ENCODE peak calls at places on chromosomes 4 and X, in nine cellular contexts. D is MM.1S; T is neural progenitor cell; M is transverse colon; J is Karpas-422; A is heart right ventricle; Q is CD8-positive, alpha-beta memory T cell; V is HepG2; K is right cardiac atrium. N is an unnamed sample.

GRCh38 chr4:1950369-1950768 is 58.4 kb downstream of the NELFA start:
- DNase-seq in T (no peak), Q (no peak), A (no peak), J (no peak), M (no peak), K (no peak), V (no peak), D (no peak), N (no peak)

GRCh38 chrX:118199997-118200396 is 83.4 kb upstream of the KLHL13 start:
- DNase-seq in J (no peak), M (no peak), V (no peak), A (no peak), T (no peak), D (no peak), Q (no peak), K (no peak), N (no peak)

GRCh38 chrX:104166735-104167436 is 633 bp downstream of the FAM199X start:
- DNase-seq in T (no peak), D (no peak), J (no peak), V (no peak), A (no peak), Q (no peak), M (no peak), K (no peak), N (peak; percentile 82)

GRCh38 chrX:65591206-65591605 is 56.6 kb upstream of the LAS1L start:
- DNase-seq in M (no peak), V (no peak), D (no peak), Q (no peak), J (no peak), T (no peak), A (no peak), K (no peak), N (no peak)

GRCh38 chr4:105471566-105472176 is 2.2 kb downstream of the PPA2 start:
- DNase-seq in A (no peak), M (peak; percentile 78), K (peak; percentile 43), J (peak; percentile 88), V (peak; percentile 75), D (peak; percentile 81), Q (peak; percentile 80), T (peak; percentile 80), N (peak; percentile 90)

GRCh38 chrX:20451936-20452335 is 185.2 kb upstream of the RPS6KA3 start:
- DNase-seq in J (no peak), D (no peak), A (no peak), T (no peak), K (no peak), V (no peak), M (no peak), Q (no peak), N (no peak)

GRCh38 chr4:86741841-86742240 is 107.3 kb downstream of the SLC10A6 start:
- DNase-seq in M (no peak), A (no peak), Q (no peak), V (no peak), T (no peak), K (no peak), D (no peak), J (no peak), N (no peak)

GRCh38 chr4:121448231-121448630 is 67.4 kb upstream of the QRFPR start:
- DNase-seq in K (no peak), D (no peak), M (peak; percentile 79), T (no peak), J (no peak), V (peak; percentile 37), A (no peak), Q (no peak), N (no peak)

GRCh38 chr4:180726611-180727010 is 1516.6 kb upstream of the TENM3 start:
- DNase-seq in M (no peak), V (no peak), T (no peak), Q (no peak), D (no peak), A (no peak), J (no peak), K (no peak), N (no peak)

GRCh38 chrX:65196758-65197371 is 220.6 kb upstream of the ZC4H2 start:
- DNase-seq in M (peak; percentile 84), T (peak; percentile 82), A (no peak), D (no peak), J (no peak), K (peak; percentile 36), V (peak; percentile 79), Q (no peak), N (no peak)

GRCh38 chrX:10797493-10797892 is 177.1 kb upstream of the MID1 start:
- DNase-seq in D (no peak), V (no peak), T (no peak), Q (no peak), K (no peak), A (no peak), J (no peak), M (no peak), N (no peak)

GRCh38 chr4:130851932-130852331 is 1756.0 kb downstream of the C4orf33 start:
- DNase-seq in Q (no peak), K (peak; percentile 40), J (no peak), A (no peak), M (no peak), V (no peak), D (no peak), T (no peak), N (no peak)

GRCh38 chr4:8639021-8639420 is 46.5 kb downstream of the CPZ start:
- DNase-seq in T (no peak), J (no peak), V (no peak), M (no peak), D (no peak), K (no peak), A (no peak), Q (peak; percentile 31), N (no peak)

GRCh38 chr4:54484361-54484760 is 173.4 kb upstream of the KIT start:
- DNase-seq in V (no peak), A (no peak), J (no peak), T (no peak), M (no peak), K (no peak), Q (no peak), D (no peak), N (no peak)

GRCh38 chr4:1193206-1194027 is 21.0 kb upstream of the SPON2 start:
- DNase-seq in T (no peak), M (no peak), D (no peak), K (peak; percentile 55), V (no peak), Q (no peak), J (no peak), A (peak; percentile 21), N (peak; percentile 92)

GRCh38 chr4:48594185-48594584 is 104.1 kb downstream of the ZAR1 start:
- DNase-seq in D (no peak), T (peak; percentile 80), K (no peak), V (no peak), A (peak; percentile 10), M (no peak), J (no peak), Q (no peak), N (no peak)

GRCh38 chr4:98604723-98605122 is 53.7 kb downstream of the TSPAN5 start:
- DNase-seq in Q (no peak), T (no peak), K (no peak), M (no peak), A (no peak), D (no peak), J (no peak), V (no peak), N (no peak)
- H3K27ac ChIP-seq in Q (no peak overlapping the region), T (no peak overlapping the region), K (no peak overlapping the region), M (no peak overlapping the region), A (no peak overlapping the region), D (no peak overlapping the region), J (no peak overlapping the region), V (no peak overlapping the region), N (peak overlapping the region; percentile 77)

GRCh38 chrX:119398587-119398973 is 556 bp upstream of the SLC25A43 start:
- DNase-seq in K (no peak), J (no peak), A (no peak), V (peak; percentile 7), M (peak; percentile 38), T (no peak), Q (no peak), D (no peak), N (peak; percentile 80)

GRCh38 chrX:119399772-119400101 is 601 bp downstream of the SLC25A43 start:
- DNase-seq in Q (no peak), M (no peak), K (no peak), V (no peak), J (no peak), A (no peak), T (peak; percentile 33), D (no peak), N (peak; percentile 90)

GRCh38 chrX:119402588-119402987 is 3.5 kb downstream of the SLC25A43 start:
- DNase-seq in D (no peak), M (no peak), T (no peak), J (no peak), K (no peak), V (no peak), Q (no peak), A (no peak), N (no peak)

GRCh38 chrX:119401569-119401968 is 2.4 kb downstream of the SLC25A43 start:
- DNase-seq in M (no peak), K (no peak), A (no peak), J (no peak), Q (no peak), T (no peak), D (no peak), V (no peak), N (no peak)

GRCh38 chrX:119398974-119399771 is at the start of gene SLC25A43:
- DNase-seq in Q (peak; percentile 51), K (peak; percentile 74), A (peak; percentile 44), T (peak; percentile 55), J (peak; percentile 57), M (peak; percentile 57), D (peak; percentile 42), V (no peak), N (peak; percentile 93)
- H3K27ac ChIP-seq in Q (peak within 1 kb of the TSS; percentile 43), K (peak within 1 kb of the TSS; percentile 76), A (peak within 1 kb of the TSS; percentile 65), T (no peak within 1 kb of the TSS), J (no peak within 1 kb of the TSS), M (peak within 1 kb of the TSS; percentile 94), D (no peak within 1 kb of the TSS), V (peak within 1 kb of the TSS; percentile 65), N (peak within 1 kb of the TSS; percentile 33)

DNA sequence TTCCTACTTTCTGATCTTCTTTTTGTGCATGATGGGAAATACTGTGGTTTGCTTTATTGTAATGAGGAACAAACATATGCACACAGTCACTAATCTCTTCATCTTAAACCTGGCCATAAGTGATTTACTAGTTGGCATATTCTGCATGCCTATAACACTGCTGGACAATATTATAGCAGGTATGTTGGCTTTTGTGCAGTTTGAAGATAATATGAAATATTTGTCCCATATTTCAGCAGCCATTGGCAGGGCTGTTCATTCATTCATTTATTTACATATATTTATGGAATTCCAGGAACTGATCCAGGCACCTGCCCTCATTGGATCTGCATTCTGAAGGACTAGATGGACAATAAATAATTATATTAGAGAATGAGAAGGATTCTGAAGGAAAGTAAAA is 96.9 kb downstream of the NPFFR2 start:
- DNase-seq in D (no peak), J (no peak), A (no peak), T (no peak), M (no peak), V (no peak), K (no peak), Q (no peak), N (no peak)
- H3K27ac ChIP-seq in D (no peak overlapping the region), J (no peak overlapping the region), A (no peak overlapping the region), T (no peak overlapping the region), M (no peak overlapping the region), V (no peak overlapping the region), K (no peak overlapping the region), Q (no peak overlapping the region), N (no peak overlapping the region)

DNA sequence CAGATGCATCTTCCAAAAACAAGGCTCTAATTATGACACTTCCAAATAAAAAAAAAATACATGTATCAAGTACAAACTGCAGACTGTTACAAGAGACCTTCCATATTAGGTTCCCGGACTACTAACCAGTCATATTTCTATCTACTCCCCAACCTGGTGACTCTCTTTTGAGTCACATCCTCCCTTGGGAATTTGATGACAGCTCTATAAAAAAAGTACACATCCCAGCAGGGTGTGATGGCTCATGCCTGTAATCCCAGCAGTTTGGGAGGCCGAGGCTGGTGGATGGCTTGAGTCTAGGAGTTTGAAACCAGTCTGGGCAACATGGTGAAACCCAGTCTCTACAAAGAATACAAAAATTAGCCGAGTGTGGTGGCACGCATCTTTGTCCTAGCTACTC is 14.9 kb downstream of the RPGR start:
- DNase-seq in K (no peak), V (no peak), Q (no peak), M (no peak), A (no peak), T (no peak), D (no peak), J (no peak), N (no peak)
- H3K27ac ChIP-seq in K (no peak overlapping the region), V (no peak overlapping the region), Q (no peak overlapping the region), M (no peak overlapping the region), A (no peak overlapping the region), T (no peak overlapping the region), D (no peak overlapping the region), J (no peak overlapping the region), N (no peak overlapping the region)

N was measured in osteoblast.